ENCODE peak calls at places on chromosomes 12 and 14, in five cellular contexts. One of them, this sample, is unnamed.

GRCh38 chr12:89075890-89076591 is 276.3 kb downstream of the DUSP6 start:
- DNase-seq in RPMI7951: no peak
- DNase-seq in stomach: no peak
- DNase-seq in RCC 7860: no peak
- DNase-seq in activated T-helper 1 cell treated with anti-CD3 and anti-CD28 coated beads, Interleukin-2, amount 50 U/mL, for 16 hours: no peak
- DNase-seq in this sample: no peak

GRCh38 chr12:2957816-2958431 is 1.3 kb upstream of the TEAD4 start:
- DNase-seq in RPMI7951: peak
- DNase-seq in stomach: no peak
- DNase-seq in RCC 7860: no peak
- DNase-seq in activated T-helper 1 cell treated with anti-CD3 and anti-CD28 coated beads, Interleukin-2, amount 50 U/mL, for 16 hours: no peak
- DNase-seq in this sample: no peak

GRCh38 chr12:24212496-24212895 is 263.0 kb upstream of the SOX5 start:
- DNase-seq in RPMI7951: no peak
- DNase-seq in stomach: no peak
- DNase-seq in RCC 7860: no peak
- DNase-seq in activated T-helper 1 cell treated with anti-CD3 and anti-CD28 coated beads, Interleukin-2, amount 50 U/mL, for 16 hours: no peak
- DNase-seq in this sample: no peak

GRCh38 chr14:64736271-64737131 is 32.3 kb downstream of the PLEKHG3 start:
- DNase-seq in RPMI7951: no peak
- DNase-seq in stomach: peak
- DNase-seq in RCC 7860: no peak
- DNase-seq in activated T-helper 1 cell treated with anti-CD3 and anti-CD28 coated beads, Interleukin-2, amount 50 U/mL, for 16 hours: no peak
- DNase-seq in this sample: peak

GRCh38 chr12:32501835-32502333 is 102.5 kb downstream of the FGD4 start:
- DNase-seq in RPMI7951: peak
- DNase-seq in stomach: peak
- DNase-seq in RCC 7860: no peak
- DNase-seq in activated T-helper 1 cell treated with anti-CD3 and anti-CD28 coated beads, Interleukin-2, amount 50 U/mL, for 16 hours: no peak
- DNase-seq in this sample: no peak

GRCh38 chr12:1826867-1827705 is 6.7 kb downstream of the LRTM2 start:
- DNase-seq in RPMI7951: no peak
- DNase-seq in stomach: no peak
- DNase-seq in RCC 7860: no peak
- DNase-seq in activated T-helper 1 cell treated with anti-CD3 and anti-CD28 coated beads, Interleukin-2, amount 50 U/mL, for 16 hours: no peak
- DNase-seq in this sample: no peak

GRCh38 chr12:57593187-57593586 is 2.2 kb downstream of the PIP4K2C start:
- DNase-seq in RPMI7951: no peak
- DNase-seq in stomach: no peak
- DNase-seq in RCC 7860: no peak
- DNase-seq in activated T-helper 1 cell treated with anti-CD3 and anti-CD28 coated beads, Interleukin-2, amount 50 U/mL, for 16 hours: no peak
- DNase-seq in this sample: no peak

GRCh38 chr12:64207453-64207852 is 14.6 kb downstream of the KICS2 start:
- DNase-seq in RPMI7951: no peak
- DNase-seq in stomach: no peak
- DNase-seq in RCC 7860: no peak
- DNase-seq in activated T-helper 1 cell treated with anti-CD3 and anti-CD28 coated beads, Interleukin-2, amount 50 U/mL, for 16 hours: no peak
- DNase-seq in this sample: no peak

GRCh38 chr12:65791400-65791799 is 32.9 kb upstream of the HMGA2 start:
- DNase-seq in RPMI7951: no peak
- DNase-seq in stomach: no peak
- DNase-seq in RCC 7860: no peak
- DNase-seq in activated T-helper 1 cell treated with anti-CD3 and anti-CD28 coated beads, Interleukin-2, amount 50 U/mL, for 16 hours: no peak
- DNase-seq in this sample: no peak

GRCh38 chr14:61455351-61455750 is 134.0 kb downstream of the PRKCH start:
- DNase-seq in RPMI7951: no peak
- DNase-seq in stomach: no peak
- DNase-seq in RCC 7860: no peak
- DNase-seq in activated T-helper 1 cell treated with anti-CD3 and anti-CD28 coated beads, Interleukin-2, amount 50 U/mL, for 16 hours: no peak
- DNase-seq in this sample: no peak

GRCh38 chr12:51082561-51083139 is 746 bp downstream of the CSRNP2 start:
- DNase-seq in RPMI7951: peak
- DNase-seq in stomach: no peak
- DNase-seq in RCC 7860: peak
- DNase-seq in activated T-helper 1 cell treated with anti-CD3 and anti-CD28 coated beads, Interleukin-2, amount 50 U/mL, for 16 hours: no peak
- DNase-seq in this sample: peak

GRCh38 chr12:58774008-58774407 is 146.3 kb downstream of the LRIG3 start:
- DNase-seq in RPMI7951: no peak
- DNase-seq in stomach: no peak
- DNase-seq in RCC 7860: no peak
- DNase-seq in activated T-helper 1 cell treated with anti-CD3 and anti-CD28 coated beads, Interleukin-2, amount 50 U/mL, for 16 hours: no peak
- DNase-seq in this sample: no peak

GRCh38 chr12:127570793-127571360 is 696.1 kb upstream of the TMEM132C start:
- DNase-seq in RPMI7951: no peak
- DNase-seq in stomach: no peak
- DNase-seq in RCC 7860: no peak
- DNase-seq in activated T-helper 1 cell treated with anti-CD3 and anti-CD28 coated beads, Interleukin-2, amount 50 U/mL, for 16 hours: no peak
- DNase-seq in this sample: no peak

GRCh38 chr14:100476012-100476822 is 111.0 kb downstream of the BEGAIN start:
- DNase-seq in RPMI7951: peak
- DNase-seq in stomach: peak
- DNase-seq in RCC 7860: peak
- DNase-seq in activated T-helper 1 cell treated with anti-CD3 and anti-CD28 coated beads, Interleukin-2, amount 50 U/mL, for 16 hours: no peak
- DNase-seq in this sample: peak

GRCh38 chr12:88339254-88339949 is 197.3 kb downstream of the TMTC3 start:
- DNase-seq in RPMI7951: peak
- DNase-seq in stomach: no peak
- DNase-seq in RCC 7860: peak
- DNase-seq in activated T-helper 1 cell treated with anti-CD3 and anti-CD28 coated beads, Interleukin-2, amount 50 U/mL, for 16 hours: no peak
- DNase-seq in this sample: no peak

This sample was measured in transverse colon.